ENCODE peak calls at places on chromosomes 3 and 15, in five cellular contexts. G, Z, K, A and J are unnamed samples.

GRCh38 chr3:194687638-194688206 is 2.0 kb downstream of the FAM43A start:
- DNase-seq in G (peak), A (no peak), K (peak), Z (no peak), J (no peak)

GRCh38 chr3:40930131-40930538 is 269.2 kb upstream of the CTNNB1 start:
- DNase-seq in A (no peak), K (no peak), Z (no peak), G (no peak), J (no peak)

GRCh38 chr3:66035763-66036477 is 2.8 kb downstream of the MAGI1 start:
- DNase-seq in Z (no peak), G (no peak), A (no peak), K (no peak), J (peak)

GRCh38 chr15:24956131-24956838 is 1.5 kb downstream of the SNRPN start:
- DNase-seq in K (peak), A (no peak), G (peak), Z (no peak), J (peak)

GRCh38 chr3:48832691-48833090 is 15.0 kb downstream of the PRKAR2A start:
- DNase-seq in G (no peak), A (no peak), K (peak), Z (no peak), J (no peak)

GRCh38 chr3:170488802-170489201 is 70.1 kb downstream of the CLDN11 start:
- DNase-seq in G (no peak), Z (no peak), A (no peak), K (peak), J (no peak)

GRCh38 chr3:106542101-106542769 is 673.4 kb upstream of the CBLB start:
- DNase-seq in Z (no peak), A (no peak), K (peak), G (no peak), J (no peak)

GRCh38 chr15:49915822-49916221 is 203.2 kb downstream of the ATP8B4 start:
- DNase-seq in A (no peak), Z (no peak), K (no peak), G (no peak), J (no peak)

GRCh38 chr3:41362638-41363559 is 163.6 kb downstream of the CTNNB1 start:
- DNase-seq in Z (no peak), G (no peak), K (peak), A (no peak), J (no peak)

GRCh38 chr15:99437315-99438221 is 128.2 kb upstream of the MEF2A start:
- DNase-seq in K (no peak), G (no peak), Z (no peak), A (no peak), J (no peak)

GRCh38 chr3:37031115-37031682 is 37.9 kb downstream of the MLH1 start:
- DNase-seq in Z (no peak), A (no peak), G (no peak), K (no peak), J (no peak)

GRCh38 chr3:23710555-23710954 is 95.2 kb upstream of the UBE2E1 start:
- DNase-seq in A (no peak), G (peak), Z (peak), K (peak), J (no peak)

GRCh38 chr3:129399895-129400357 is 28.5 kb downstream of the EFCAB12 start:
- DNase-seq in G (no peak), A (no peak), K (no peak), Z (no peak), J (no peak)

GRCh38 chr3:151480492-151480891 is 19.6 kb upstream of the IGSF10 start:
- DNase-seq in G (no peak), Z (no peak), K (no peak), A (no peak), J (no peak)

GRCh38 chr3:52093751-52094525 is 37.6 kb upstream of the DUSP7 start:
- DNase-seq in G (no peak), A (no peak), Z (peak), K (peak), J (no peak)

GRCh38 chr15:29759596-29759995 is 62.7 kb downstream of the TJP1 start:
- DNase-seq in Z (no peak), A (no peak), G (no peak), K (no peak), J (no peak)

GRCh38 chr3:143171141-143171651 is 51.6 kb downstream of the CHST2 start:
- DNase-seq in K (peak), G (peak), Z (peak), A (peak), J (no peak)

GRCh38 chr3:122941233-122942206 is 86.0 kb downstream of the SEMA5B start:
- DNase-seq in G (no peak), Z (no peak), K (no peak), A (no peak), J (no peak)
- TF ChIP-seq CTCF in G (no peak), Z (peak), K (peak), A (peak), J (peak)

DNA sequence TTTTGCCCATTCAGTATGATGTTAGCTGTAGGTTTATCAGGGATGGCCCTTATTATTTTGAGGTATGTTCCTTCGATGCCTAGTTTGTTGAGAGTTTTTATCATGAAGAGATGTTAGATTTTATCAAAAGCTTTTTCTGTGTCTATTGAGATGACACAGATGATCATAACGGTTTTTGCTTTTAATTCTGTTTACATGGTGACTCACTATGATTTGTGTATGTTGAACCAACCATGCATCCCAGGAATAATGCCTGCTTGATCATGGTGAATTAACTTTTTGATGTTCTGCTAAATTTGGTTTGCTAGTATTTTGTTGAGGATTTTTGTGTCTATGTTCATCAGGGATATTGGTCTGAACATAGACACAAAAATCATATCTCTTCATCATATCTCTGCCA is 8.3 kb downstream of the GPR156 start:
- DNase-seq in A (no peak), K (peak), G (no peak), Z (no peak), J (no peak)
- H3K4me3 ChIP-seq in A (no peak), K (no peak), G (no peak), Z (no peak), J (no peak)

GRCh38 chr3:157142315-157142714 is 17.6 kb downstream of the CCNL1 start:
- DNase-seq in K (no peak), A (no peak), Z (no peak), G (no peak), J (no peak)
- TF ChIP-seq CTCF in K (no peak), A (no peak), Z (no peak), G (no peak), J (no peak)

GRCh38 chr3:183583331-183584245 is 28.1 kb upstream of the KLHL6 start:
- DNase-seq in G (no peak), Z (no peak), A (no peak), K (no peak), J (no peak)
- H3K4me3 ChIP-seq in G (no peak), Z (no peak), A (no peak), K (no peak), J (no peak)

DNA sequence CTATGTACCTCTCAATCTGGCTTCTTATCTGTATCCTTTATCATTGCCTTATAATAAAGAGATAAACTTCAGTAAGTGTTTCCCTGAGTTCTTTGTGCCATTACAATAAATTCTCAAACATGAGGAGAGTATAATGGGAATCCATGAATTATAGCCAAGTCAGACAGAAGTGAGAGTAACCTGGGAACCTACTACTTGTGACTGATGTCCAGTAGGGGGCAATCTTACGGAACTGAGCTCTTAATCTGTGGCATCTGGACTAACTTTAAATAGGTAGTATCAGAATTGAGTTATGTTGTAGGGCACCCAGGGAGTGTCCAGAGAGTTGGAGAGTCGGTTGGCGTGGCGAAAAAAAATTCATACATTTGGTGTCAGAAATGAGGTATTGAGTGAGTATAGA is 542.6 kb downstream of the ZBBX start:
- DNase-seq in G (no peak), A (no peak), Z (no peak), K (no peak), J (no peak)
- TF ChIP-seq CTCF in G (no peak), A (no peak), Z (no peak), K (no peak), J (peak)

GRCh38 chr3:55245391-55245790 is 241.7 kb downstream of the WNT5A start:
- DNase-seq in K (no peak), Z (no peak), A (no peak), G (no peak), J (peak)
- H3K4me3 ChIP-seq in K (no peak), Z (no peak), A (no peak), G (no peak), J (peak)

GRCh38 chr15:51687565-51687964 is 6.3 kb downstream of the SCG3 start:
- DNase-seq in G (no peak), Z (no peak), K (no peak), A (no peak), J (no peak)

GRCh38 chr15:51692154-51692553 is 10.9 kb downstream of the SCG3 start:
- DNase-seq in Z (no peak), A (no peak), K (no peak), G (no peak), J (no peak)

GRCh38 chr15:51688863-51689262 is 7.6 kb downstream of the SCG3 start:
- DNase-seq in K (no peak), Z (no peak), A (no peak), G (no peak), J (no peak)
- TF ChIP-seq CTCF in K (peak), Z (peak), A (peak), G (no peak), J (no peak)

DNA sequence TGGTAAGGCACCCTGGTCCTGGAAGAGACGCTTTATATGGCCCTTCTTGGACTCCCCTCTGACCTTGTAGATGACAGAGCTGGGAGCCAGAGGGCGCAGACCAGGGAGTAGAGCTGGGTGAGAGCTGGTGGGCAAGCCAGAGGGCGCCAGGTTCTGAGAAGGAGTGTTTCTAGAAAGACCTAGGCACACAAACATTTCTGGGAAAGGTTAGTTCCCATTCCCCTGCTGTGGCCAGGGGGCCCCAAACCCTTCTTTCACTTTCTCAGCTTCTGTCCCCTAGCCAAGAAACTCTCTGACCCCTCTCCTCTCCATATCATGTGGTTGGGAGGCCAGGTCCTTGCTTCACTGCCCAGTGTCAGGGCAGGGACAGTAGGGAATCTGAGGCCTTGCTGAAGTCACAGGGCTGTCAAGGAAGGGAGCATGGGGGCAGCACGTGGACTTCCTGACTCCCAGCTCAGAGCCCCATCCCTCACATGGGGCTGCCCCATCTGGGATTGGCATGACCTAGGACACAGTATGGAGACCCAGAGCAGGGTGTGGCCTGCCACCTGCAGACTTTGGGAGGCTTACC is 3.6 kb downstream of the HEMK1 start:
- DNase-seq in G (no peak), A (no peak), K (no peak), Z (no peak), J (no peak)
- H3K4me3 ChIP-seq in G (no peak), A (no peak), K (no peak), Z (no peak), J (no peak)